ENCODE peak calls at places on chromosomes 16 and 17, in five cellular contexts. P, Z, G, D and K are unnamed samples.

GRCh38 chr17:78785663-78786057 is 3.6 kb upstream of the CYTH1 start:
- DNase-seq in P (no peak), D (no peak), G (peak), Z (no peak), K (no peak)

GRCh38 chr16:9033125-9033830 is 58.2 kb upstream of the HAPSTR1 start:
- DNase-seq in G (peak), Z (no peak), P (no peak), D (no peak), K (no peak)

GRCh38 chr17:80025796-80026195 is 9.9 kb downstream of the TBC1D16 start:
- DNase-seq in P (no peak), D (no peak), G (no peak), Z (no peak), K (no peak)

GRCh38 chr16:11913425-11914079 is 2.2 kb downstream of the GSPT1 start:
- DNase-seq in P (no peak), D (no peak), G (no peak), Z (peak), K (peak)

GRCh38 chr16:87844374-87844733 is 25.0 kb downstream of the SLC7A5 start:
- DNase-seq in P (no peak), Z (no peak), G (peak), D (no peak), K (no peak)

GRCh38 chr17:71107136-71107535 is 937.8 kb downstream of the KCNJ2 start:
- DNase-seq in G (no peak), P (no peak), D (no peak), Z (no peak), K (no peak)

GRCh38 chr16:54411555-54411954 is 125.0 kb upstream of the IRX3 start:
- DNase-seq in D (no peak), P (no peak), G (peak), Z (no peak), K (no peak)

GRCh38 chr17:67458203-67458602 is 81.1 kb downstream of the PITPNC1 start:
- DNase-seq in G (no peak), D (no peak), Z (no peak), P (no peak), K (no peak)

GRCh38 chr16:5944971-5945370 is 847.4 kb upstream of the EEF2KMT start:
- DNase-seq in Z (peak), G (no peak), P (no peak), D (no peak), K (no peak)

GRCh38 chr17:9330140-9330902 is 245.3 kb downstream of the STX8 start:
- DNase-seq in D (no peak), P (no peak), G (peak), Z (no peak), K (no peak)

GRCh38 chr17:46003907-46004748 is 5.1 kb downstream of the STH start:
- DNase-seq in D (no peak), G (no peak), Z (no peak), P (no peak), K (no peak)

GRCh38 chr17:6435968-6436367 is 1.0 kb upstream of the AIPL1 start:
- DNase-seq in G (peak), D (no peak), P (no peak), Z (peak), K (peak)

GRCh38 chr16:82773018-82773417 is 146.2 kb downstream of the CDH13 start:
- DNase-seq in D (no peak), G (no peak), Z (no peak), P (no peak), K (no peak)

GRCh38 chr16:49510676-49511305 is 137.2 kb downstream of the C16orf78 start:
- DNase-seq in D (no peak), G (no peak), Z (no peak), P (no peak), K (no peak)

GRCh38 chr17:17842111-17842876 is 5.5 kb upstream of the SREBF1 start:
- DNase-seq in Z (no peak), G (no peak), D (no peak), P (no peak), K (no peak)

GRCh38 chr17:65022751-65023421 is 33.7 kb downstream of the GNA13 start:
- DNase-seq in G (no peak), P (no peak), Z (peak), D (no peak), K (no peak)

GRCh38 chr16:57781741-57782606 is 20.3 kb downstream of the KIFC3 start:
- DNase-seq in G (no peak), P (no peak), D (no peak), Z (no peak), K (no peak)

GRCh38 chr17:14301279-14301760 is 439 bp downstream of the HS3ST3B1 start:
- DNase-seq in P (no peak), D (peak), Z (no peak), G (no peak), K (no peak)

GRCh38 chr16:81994485-81994884 is 16.8 kb downstream of the SDR42E1 start:
- DNase-seq in Z (no peak), P (no peak), G (no peak), D (no peak), K (no peak)

GRCh38 chr17:81518113-81518784 is 5.7 kb upstream of the ACTG1 start:
- DNase-seq in G (peak), P (no peak), Z (no peak), D (no peak), K (no peak)